ENCODE peak calls at places on chromosomes 3 and 15, in five cellular contexts. I is A549, B is upper lobe of left lung, G is transverse colon, F is HepG2. P is an unnamed sample.

GRCh38 chr3:106275592-106275991 is 406.8 kb upstream of the CBLB start:
- DNase-seq in F (no peak), G (no peak), B (no peak), I (no peak), P (no peak)

GRCh38 chr3:62798000-62798399 is 77.2 kb downstream of the CADPS start:
- DNase-seq in F (no peak), B (no peak), I (no peak), G (no peak), P (no peak)

GRCh38 chr15:47514251-47514652 is 203.1 kb upstream of the SEMA6D start:
- DNase-seq in F (no peak), G (no peak), B (no peak), I (no peak), P (no peak)

GRCh38 chr15:74396445-74397238 is 29.2 kb upstream of the CYP11A1 start:
- DNase-seq in I (peak; percentile 69), B (no peak), F (peak; percentile 84), G (peak; percentile 46), P (no peak)

GRCh38 chr3:47362704-47363103 is 18.1 kb upstream of the PTPN23 start:
- DNase-seq in B (no peak), I (no peak), F (no peak), G (no peak), P (no peak)

GRCh38 chr3:117622130-117622841 is 912.7 kb downstream of the TUSC7 start:
- DNase-seq in B (no peak), F (no peak), G (no peak), I (peak; percentile 40), P (no peak)

GRCh38 chr3:159765860-159766294 is 222.8 kb upstream of the IL12A start:
- DNase-seq in I (no peak), B (no peak), F (no peak), G (no peak), P (no peak)

GRCh38 chr3:134630506-134630905 is 20.3 kb downstream of the KY start:
- DNase-seq in G (no peak), B (no peak), F (no peak), I (no peak), P (no peak)

GRCh38 chr15:29685156-29686078 is 136.9 kb downstream of the TJP1 start:
- DNase-seq in G (no peak), F (no peak), I (no peak), B (peak; percentile 56), P (no peak)

GRCh38 chr3:48451270-48451669 is 4.7 kb downstream of the ATRIP start:
- DNase-seq in B (no peak), I (no peak), G (no peak), F (peak; percentile 81), P (no peak)

GRCh38 chr3:41327718-41328117 is 128.4 kb downstream of the CTNNB1 start:
- DNase-seq in G (no peak), I (no peak), F (no peak), B (no peak), P (no peak)

GRCh38 chr15:50218691-50219090 is 36.7 kb downstream of the SLC27A2 start:
- DNase-seq in I (no peak), G (no peak), B (no peak), F (no peak), P (no peak)

GRCh38 chr3:16460273-16460672 is 53.2 kb downstream of the RFTN1 start:
- DNase-seq in F (no peak), G (no peak), I (no peak), B (no peak), P (no peak)

GRCh38 chr3:52237659-52238172 is 1.2 kb downstream of the TWF2 start:
- DNase-seq in I (peak; percentile 70), F (no peak), B (peak; percentile 88), G (peak; percentile 76), P (peak; percentile 70)

GRCh38 chr3:51945031-51945840 is 3.1 kb downstream of the PARP3 start:
- DNase-seq in G (no peak), I (no peak), B (no peak), F (no peak), P (no peak)

GRCh38 chr3:125386811-125387210 is 11.7 kb upstream of the ZNF148 start:
- DNase-seq in I (no peak), B (no peak), F (no peak), G (no peak), P (no peak)

GRCh38 chr3:192013110-192013509 is 552.1 kb downstream of the PYDC2 start:
- DNase-seq in B (no peak), I (no peak), F (no peak), G (no peak), P (no peak)

GRCh38 chr15:59444980-59445500 is 7.1 kb downstream of the FAM81A start:
- DNase-seq in G (no peak), F (no peak), B (no peak), I (no peak), P (no peak)

GRCh38 chr3:4908769-4909156 is 70.5 kb upstream of the BHLHE40 start:
- DNase-seq in F (no peak), G (no peak), B (no peak), I (no peak), P (no peak)

GRCh38 chr3:141690366-141691072 is 47.6 kb upstream of the RNF7 start:
- DNase-seq in F (no peak), B (no peak), G (no peak), I (no peak), P (no peak)

GRCh38 chr3:134352031-134352671 is 22.1 kb downstream of the AMOTL2 start:
- DNase-seq in F (peak; percentile 69), G (no peak), B (no peak), I (no peak), P (no peak)

GRCh38 chr3:195154111-195154791 is 116.7 kb downstream of the XXYLT1 start:
- DNase-seq in I (no peak), G (no peak), B (no peak), F (no peak), P (no peak)

GRCh38 chr15:71538922-71539321 is 271.4 kb upstream of the NR2E3 start:
- DNase-seq in I (no peak), F (no peak), G (no peak), B (no peak), P (no peak)

GRCh38 chr3:108524547-108524946 is 14.2 kb upstream of the MYH15 start:
- DNase-seq in G (no peak), I (no peak), B (no peak), F (no peak), P (no peak)

GRCh38 chr3:133377396-133377795 is 22.5 kb upstream of the BFSP2 start:
- DNase-seq in B (no peak), I (peak; percentile 27), F (peak; percentile 28), G (no peak), P (no peak)

GRCh38 chr3:113148307-113148703 is 63.1 kb upstream of the BOC start:
- DNase-seq in F (no peak), G (peak; percentile 26), B (no peak), I (no peak), P (no peak)

GRCh38 chr3:73727854-73728253 is 103.1 kb upstream of the PDZRN3 start:
- DNase-seq in B (no peak), F (no peak), I (no peak), G (no peak), P (no peak)

GRCh38 chr3:73729969-73730440 is 105.3 kb upstream of the PDZRN3 start:
- DNase-seq in I (no peak), F (no peak), G (peak; percentile 18), B (peak; percentile 63), P (peak; percentile 18)

GRCh38 chr3:73723596-73723995 is 98.9 kb upstream of the PDZRN3 start:
- DNase-seq in G (no peak), I (no peak), F (no peak), B (no peak), P (no peak)

GRCh38 chr3:73727117-73727802 is 102.5 kb upstream of the PDZRN3 start:
- DNase-seq in G (no peak), I (no peak), F (no peak), B (no peak), P (no peak)
- TF ChIP-seq EP300 in G (peak; percentile 39), I (no peak), F (no peak), B (no peak), P (peak; percentile 67)

GRCh38 chr3:3110749-3111361 is 681 bp upstream of the IL5RA start:
- DNase-seq in I (no peak), B (no peak), G (no peak), F (no peak), P (no peak)
- H3K4me3 ChIP-seq in I (no peak overlapping the region), B (no peak overlapping the region), G (no peak overlapping the region), F (no peak overlapping the region), P (no peak overlapping the region)

GRCh38 chr3:55202320-55202719 is 274.5 kb upstream of the LRTM1 start:
- DNase-seq in G (no peak), B (no peak), I (no peak), F (no peak), P (no peak)

GRCh38 chr3:55201729-55202128 is 273.9 kb upstream of the LRTM1 start:
- DNase-seq in F (no peak), I (no peak), B (no peak), G (no peak), P (no peak)

GRCh38 chr3:55203486-55204010 is 275.7 kb upstream of the LRTM1 start:
- DNase-seq in B (no peak), I (no peak), G (no peak), F (no peak), P (no peak)

GRCh38 chr3:55204417-55204816 is 276.6 kb upstream of the LRTM1 start:
- DNase-seq in B (no peak), F (no peak), G (no peak), I (no peak), P (no peak)

GRCh38 chr3:55203006-55203405 is 275.1 kb upstream of the LRTM1 start:
- DNase-seq in F (no peak), G (no peak), I (no peak), B (no peak), P (no peak)
- TF ChIP-seq EP300 in F (no peak), G (no peak), I (no peak), B (no peak), P (no peak)

GRCh38 chr3:196963309-196963953 is 5.2 kb downstream of the PIGZ start:
- DNase-seq in I (no peak), G (no peak), B (no peak), F (no peak), P (no peak)
- H3K4me3 ChIP-seq in I (no peak overlapping the region), G (no peak overlapping the region), B (no peak overlapping the region), F (no peak overlapping the region), P (no peak overlapping the region)

GRCh38 chr15:41774062-41774872 is at the start of gene MAPKBP1:
- DNase-seq in F (peak; percentile 95), G (peak; percentile 98), I (peak; percentile 95), B (peak; percentile 100), P (peak; percentile 93)
- TF ChIP-seq EP300 in F (peak; percentile 37), G (no peak), I (no peak), B (no peak), P (peak; percentile 44)

GRCh38 chr3:177519588-177519987 is 322.3 kb upstream of the TBL1XR1 start:
- DNase-seq in I (no peak), F (no peak), G (no peak), B (peak; percentile 11), P (no peak)

GRCh38 chr3:177517906-177518305 is 320.6 kb upstream of the TBL1XR1 start:
- DNase-seq in G (no peak), F (no peak), B (no peak), I (no peak), P (no peak)

GRCh38 chr3:177512945-177513671 is 315.8 kb upstream of the TBL1XR1 start:
- DNase-seq in F (peak; percentile 90), G (no peak), I (no peak), B (no peak), P (no peak)

GRCh38 chr3:177514341-177515193 is 317.3 kb upstream of the TBL1XR1 start:
- DNase-seq in G (no peak), B (no peak), F (no peak), I (no peak), P (no peak)

GRCh38 chr3:177516130-177517011 is 319.1 kb upstream of the TBL1XR1 start:
- DNase-seq in B (peak; percentile 51), I (no peak), G (no peak), F (peak; percentile 74), P (no peak)
- H3K4me3 ChIP-seq in B (no peak overlapping the region), I (no peak overlapping the region), G (no peak overlapping the region), F (peak overlapping the region; percentile 29), P (no peak overlapping the region)